ENCODE peak calls at places on chromosomes 5 and 9, in eight cellular contexts. N, F, M, Y, W, X, D and P are unnamed samples.

GRCh38 chr5:159324097-159324760 is 6.1 kb downstream of the IL12B start:
- DNase-seq in Y (no peak), N (no peak), D (peak; percentile 90), F (peak; percentile 27), M (no peak), X (no peak), W (no peak), P (no peak)

GRCh38 chr5:36646507-36647023 is 40.2 kb downstream of the SLC1A3 start:
- DNase-seq in N (no peak), D (no peak), X (no peak), F (no peak), M (no peak), Y (no peak), W (no peak), P (no peak)

GRCh38 chr5:172931001-172931536 is 28.2 kb upstream of the RPL26L1 start:
- DNase-seq in D (peak; percentile 97), W (no peak), N (peak; percentile 51), M (no peak), F (peak; percentile 84), X (no peak), Y (no peak), P (no peak)

GRCh38 chr9:3299872-3300271 is 225.9 kb downstream of the RFX3 start:
- DNase-seq in Y (no peak), X (no peak), F (peak; percentile 16), W (no peak), M (no peak), D (no peak), N (no peak), P (peak; percentile 68)

GRCh38 chr5:140926903-140927573 is 939 bp downstream of the PCDHAC1 start:
- DNase-seq in W (peak; percentile 62), F (peak; percentile 28), M (no peak), X (no peak), Y (peak; percentile 13), D (no peak), N (peak; percentile 13), P (peak; percentile 5)

GRCh38 chr9:88776717-88777497 is 214.4 kb upstream of the S1PR3 start:
- DNase-seq in N (no peak), X (no peak), F (peak; percentile 87), W (no peak), M (no peak), Y (no peak), D (peak; percentile 87), P (no peak)

GRCh38 chr5:153755913-153756500 is 265.5 kb downstream of the GRIA1 start:
- DNase-seq in N (no peak), X (no peak), F (no peak), Y (no peak), W (no peak), M (no peak), D (no peak), P (no peak)

GRCh38 chr5:132501629-132501956 is 11.0 kb upstream of the IRF1 start:
- DNase-seq in M (no peak), W (no peak), F (no peak), N (no peak), D (no peak), X (no peak), Y (no peak), P (no peak)

GRCh38 chr5:9864791-9865190 is 234.6 kb upstream of the TAS2R1 start:
- DNase-seq in F (no peak), M (no peak), Y (no peak), W (no peak), X (no peak), D (no peak), N (no peak), P (no peak)

GRCh38 chr5:124343451-124343867 is 403.0 kb downstream of the ZNF608 start:
- DNase-seq in W (no peak), D (peak; percentile 95), F (peak; percentile 91), N (no peak), M (no peak), Y (no peak), X (no peak), P (no peak)

GRCh38 chr9:87464110-87464991 is 33.3 kb upstream of the DAPK1 start:
- DNase-seq in D (no peak), Y (peak; percentile 18), X (no peak), N (no peak), M (no peak), F (peak; percentile 68), W (peak; percentile 70), P (peak; percentile 53)

GRCh38 chr9:6855860-6856259 is 98.1 kb downstream of the KDM4C start:
- DNase-seq in N (no peak), Y (no peak), M (no peak), D (no peak), W (no peak), F (no peak), X (no peak), P (no peak)

GRCh38 chr9:120931278-120932085 is 4.9 kb upstream of the TRAF1 start:
- DNase-seq in X (no peak), D (peak; percentile 75), M (peak; percentile 78), W (no peak), N (no peak), Y (no peak), F (peak; percentile 77), P (peak; percentile 81)

GRCh38 chr5:154086123-154086522 is 47.4 kb downstream of the MFAP3 start:
- DNase-seq in D (no peak), W (no peak), M (no peak), N (no peak), Y (no peak), F (no peak), X (no peak), P (no peak)

GRCh38 chr5:179599566-179599965 is 23.9 kb downstream of the HNRNPH1 start:
- DNase-seq in X (no peak), D (no peak), Y (no peak), N (no peak), M (no peak), W (no peak), F (no peak), P (no peak)

DNA sequence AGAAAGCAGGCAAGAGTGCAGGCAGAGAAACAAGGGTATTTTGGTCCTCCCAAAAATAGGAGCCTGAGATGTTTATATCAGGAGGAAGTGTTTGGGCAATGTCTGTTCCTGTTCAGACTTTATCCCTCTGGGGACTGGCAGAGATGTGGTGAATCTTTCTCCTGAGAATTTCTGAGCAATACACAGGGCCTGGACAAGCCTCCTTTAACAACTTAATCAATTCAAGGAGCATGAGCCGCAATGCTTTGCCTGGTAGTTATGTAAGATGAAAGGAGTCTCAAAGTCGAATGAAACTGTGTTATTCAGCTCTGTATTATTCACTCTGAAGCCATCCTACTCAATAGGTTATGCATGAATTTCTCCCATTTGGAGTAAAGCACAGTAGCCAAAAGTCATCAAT is 365.6 kb downstream of the MAN2A1 start:
- DNase-seq in Y (no peak), N (no peak), D (no peak), W (no peak), M (no peak), F (no peak), X (no peak), P (no peak)
- H3K4me3 ChIP-seq in Y (no peak overlapping the region), N (no peak overlapping the region), D (no peak overlapping the region), W (no peak overlapping the region), M (no peak overlapping the region), F (no peak overlapping the region), X (no peak overlapping the region), P (no peak overlapping the region)

GRCh38 chr9:4662108-4662988 is at the start of gene PLPP6:
- DNase-seq in M (peak; percentile 95), F (peak; percentile 86), D (peak; percentile 75), W (peak; percentile 93), Y (peak; percentile 85), N (peak; percentile 87), X (peak; percentile 93), P (peak; percentile 81)
- TF ChIP-seq CTCF in M (peak; percentile 15), F (peak; percentile 47), D (peak; percentile 54), W (peak; percentile 78), Y (peak; percentile 57), N (peak; percentile 65), X (peak; percentile 55), P (peak; percentile 71)

DNA sequence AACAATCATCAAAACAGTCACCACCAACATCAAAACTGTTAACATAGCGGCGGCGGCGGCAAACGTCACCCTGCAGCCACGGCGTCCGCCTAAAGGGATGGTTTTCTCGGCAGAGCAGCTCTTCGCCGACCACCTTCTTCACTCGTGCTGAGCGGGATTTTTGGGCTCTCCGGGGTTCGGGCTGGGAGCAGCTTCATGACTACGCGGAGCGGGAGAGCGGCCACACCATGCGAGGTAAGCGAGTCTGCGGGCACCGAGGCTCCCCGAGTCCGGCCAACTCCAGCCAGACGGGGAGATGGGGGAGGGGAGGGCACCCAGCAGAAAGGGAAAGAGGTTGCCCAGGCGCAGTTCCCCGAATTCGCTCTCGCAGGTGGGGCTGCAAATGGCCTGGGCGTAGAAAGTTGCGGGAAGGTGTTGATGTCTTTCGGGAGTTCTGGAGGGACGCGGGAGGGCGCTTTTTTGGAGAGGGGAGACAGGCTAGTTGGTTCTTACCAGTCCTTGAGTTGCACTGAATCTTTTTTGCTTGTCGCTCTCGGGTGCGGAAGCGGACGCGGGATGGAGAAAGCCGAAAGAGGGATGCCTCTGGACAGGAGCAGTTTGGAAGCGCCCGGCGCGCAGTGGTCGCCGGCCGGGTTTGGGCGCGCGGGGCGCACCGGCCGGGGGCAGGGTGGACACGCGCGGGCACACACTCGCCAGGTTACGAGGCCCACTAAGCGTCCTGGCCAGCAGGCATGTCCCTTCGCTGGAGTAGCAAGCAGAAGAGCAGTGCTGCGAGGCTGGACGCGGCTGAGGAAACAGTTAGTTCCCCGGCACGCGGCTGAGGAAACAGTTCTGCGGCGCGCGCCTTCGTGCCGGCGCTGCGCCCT is 848 bp downstream of the RORB start:
- DNase-seq in X (no peak), N (peak; percentile 6), D (no peak), F (peak; percentile 33), Y (no peak), M (peak; percentile 46), W (no peak), P (peak; percentile 18)
- H3K27me3 ChIP-seq in X (peaks cover 80% of the 10 kb centered on the region), N (peaks cover 39% of the 10 kb centered on the region), D (peaks cover 34% of the 10 kb centered on the region), F (peaks cover 92% of the 10 kb centered on the region), Y (no peaks in the 10 kb centered on the region), M (peaks cover 9% of the 10 kb centered on the region), W (peaks cover 24% of the 10 kb centered on the region), P (peaks cover 6% of the 10 kb centered on the region)

GRCh38 chr5:174752121-174752520 is 27.7 kb downstream of the MSX2 start:
- DNase-seq in W (no peak), X (no peak), D (no peak), Y (no peak), N (no peak), F (no peak), M (no peak), P (no peak)

GRCh38 chr5:174751154-174751990 is 27.0 kb downstream of the MSX2 start:
- DNase-seq in X (no peak), F (peak; percentile 11), Y (no peak), M (no peak), D (no peak), N (peak; percentile 31), W (no peak), P (no peak)

GRCh38 chr5:174755103-174755502 is 30.7 kb downstream of the MSX2 start:
- DNase-seq in X (no peak), Y (no peak), M (no peak), F (peak; percentile 17), W (no peak), N (no peak), D (peak; percentile 22), P (no peak)

GRCh38 chr5:174745495-174745894 is 21.1 kb downstream of the MSX2 start:
- DNase-seq in Y (no peak), M (no peak), D (no peak), N (no peak), W (no peak), X (no peak), F (no peak), P (no peak)

DNA sequence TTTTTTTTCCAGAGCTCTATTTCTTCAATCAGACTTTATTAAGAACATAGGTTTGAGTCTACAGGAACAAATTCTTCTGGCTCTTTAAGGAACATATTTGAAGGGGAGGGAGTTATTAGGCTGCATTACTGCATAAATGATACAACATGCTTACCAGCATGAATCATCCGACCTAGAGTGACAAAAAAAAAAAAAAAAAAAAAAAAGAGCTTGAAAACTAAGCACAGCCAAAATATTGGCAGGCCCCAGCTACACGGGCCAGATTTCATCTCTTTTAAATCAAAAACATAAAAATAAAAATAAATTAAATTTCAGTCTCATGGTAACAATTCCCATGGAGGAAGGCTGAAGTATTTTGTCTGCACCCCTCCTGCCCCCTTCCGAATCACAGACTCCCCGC is 26.3 kb downstream of the MSX2 start:
- DNase-seq in W (no peak), M (no peak), Y (no peak), X (no peak), N (no peak), F (peak; percentile 56), D (peak; percentile 67), P (no peak)
- H3K4me3 ChIP-seq in W (peak overlapping the region; percentile 37), M (no peak overlapping the region), Y (peak overlapping the region; percentile 20), X (no peak overlapping the region), N (peak overlapping the region; percentile 58), F (peak overlapping the region; percentile 39), D (peak overlapping the region; percentile 55), P (no peak overlapping the region)